ENCODE peak calls at places on chromosomes 6 and 20, in ten cellular contexts. One of them, this sample, is unnamed.
A peak's percentile ranks its signal among the peaks of the same experiment; 100 is the strongest.

GRCh38 chr6:168196385-168196860 is 117.4 kb upstream of the FRMD1 start:
- DNase-seq in RPMI8226: no peak
- DNase-seq in fibroblast of pulmonary artery: no peak
- DNase-seq in NCI-H774: peak; percentile 97
- DNase-seq in neural crest cell: no peak
- DNase-seq in HFFc6: no peak
- DNase-seq in mesendoderm: no peak
- DNase-seq in left ventricle myocardium superior: no peak
- DNase-seq in anterior cingulate cortex: no peak
- DNase-seq in ecto neural progenitor cell: peak; percentile 24
- DNase-seq in this sample: no peak

GRCh38 chr20:63086421-63087235 is 79.9 kb upstream of the BHLHE23 start:
- DNase-seq in RPMI8226: no peak
- DNase-seq in fibroblast of pulmonary artery: no peak
- DNase-seq in NCI-H774: no peak
- DNase-seq in neural crest cell: no peak
- DNase-seq in HFFc6: no peak
- DNase-seq in mesendoderm: no peak
- DNase-seq in left ventricle myocardium superior: no peak
- DNase-seq in anterior cingulate cortex: no peak
- DNase-seq in ecto neural progenitor cell: peak; percentile 39
- DNase-seq in this sample: no peak

GRCh38 chr6:1378224-1379025 is 11.0 kb upstream of the FOXF2 start:
- DNase-seq in RPMI8226: no peak
- DNase-seq in fibroblast of pulmonary artery: no peak
- DNase-seq in NCI-H774: no peak
- DNase-seq in neural crest cell: no peak
- DNase-seq in HFFc6: no peak
- DNase-seq in mesendoderm: no peak
- DNase-seq in left ventricle myocardium superior: no peak
- DNase-seq in anterior cingulate cortex: no peak
- DNase-seq in ecto neural progenitor cell: peak; percentile 67
- DNase-seq in this sample: no peak

GRCh38 chr6:154580397-154581135 is 70.1 kb upstream of the CNKSR3 start:
- DNase-seq in RPMI8226: no peak
- DNase-seq in fibroblast of pulmonary artery: no peak
- DNase-seq in NCI-H774: no peak
- DNase-seq in neural crest cell: no peak
- DNase-seq in HFFc6: no peak
- DNase-seq in mesendoderm: no peak
- DNase-seq in left ventricle myocardium superior: no peak
- DNase-seq in anterior cingulate cortex: no peak
- DNase-seq in ecto neural progenitor cell: no peak
- DNase-seq in this sample: no peak

GRCh38 chr20:63521602-63522001 is 1.0 kb downstream of the PPDPF start:
- DNase-seq in RPMI8226: no peak
- DNase-seq in fibroblast of pulmonary artery: no peak
- DNase-seq in NCI-H774: no peak
- DNase-seq in neural crest cell: no peak
- DNase-seq in HFFc6: no peak
- DNase-seq in mesendoderm: no peak
- DNase-seq in left ventricle myocardium superior: peak; percentile 47
- DNase-seq in anterior cingulate cortex: no peak
- DNase-seq in ecto neural progenitor cell: no peak
- DNase-seq in this sample: no peak

GRCh38 chr6:168370310-168370991 is 50.9 kb upstream of the DACT2 start:
- DNase-seq in RPMI8226: peak; percentile 73
- DNase-seq in fibroblast of pulmonary artery: peak; percentile 50
- DNase-seq in NCI-H774: peak; percentile 83
- DNase-seq in neural crest cell: peak; percentile 85
- DNase-seq in HFFc6: no peak
- DNase-seq in mesendoderm: peak; percentile 72
- DNase-seq in left ventricle myocardium superior: peak; percentile 86
- DNase-seq in anterior cingulate cortex: peak; percentile 46
- DNase-seq in ecto neural progenitor cell: peak; percentile 89
- DNase-seq in this sample: peak; percentile 3

GRCh38 chr6:3449750-3450305 is 7.0 kb downstream of the SLC22A23 start:
- DNase-seq in RPMI8226: no peak
- DNase-seq in fibroblast of pulmonary artery: no peak
- DNase-seq in NCI-H774: no peak
- DNase-seq in neural crest cell: no peak
- DNase-seq in HFFc6: no peak
- DNase-seq in mesendoderm: no peak
- DNase-seq in left ventricle myocardium superior: no peak
- DNase-seq in anterior cingulate cortex: no peak
- DNase-seq in ecto neural progenitor cell: no peak
- DNase-seq in this sample: no peak

GRCh38 chr6:91081452-91082067 is 494.7 kb upstream of the MAP3K7 start:
- DNase-seq in RPMI8226: peak; percentile 38
- DNase-seq in fibroblast of pulmonary artery: peak; percentile 68
- DNase-seq in NCI-H774: peak; percentile 58
- DNase-seq in neural crest cell: peak; percentile 29
- DNase-seq in HFFc6: peak; percentile 33
- DNase-seq in mesendoderm: peak; percentile 81
- DNase-seq in left ventricle myocardium superior: no peak
- DNase-seq in anterior cingulate cortex: no peak
- DNase-seq in ecto neural progenitor cell: no peak
- DNase-seq in this sample: peak; percentile 89

GRCh38 chr20:53157443-53158408 is 185.6 kb downstream of the TSHZ2 start:
- DNase-seq in RPMI8226: peak; percentile 69
- DNase-seq in fibroblast of pulmonary artery: peak; percentile 58
- DNase-seq in NCI-H774: no peak
- DNase-seq in neural crest cell: peak; percentile 42
- DNase-seq in HFFc6: peak; percentile 8
- DNase-seq in mesendoderm: peak; percentile 87
- DNase-seq in left ventricle myocardium superior: peak; percentile 52
- DNase-seq in anterior cingulate cortex: no peak
- DNase-seq in ecto neural progenitor cell: peak; percentile 67
- DNase-seq in this sample: peak; percentile 28

This sample was measured in G401.